ENCODE peak calls at places on chromosomes 1 and 21, in five cellular contexts. One of them, this sample, is unnamed.

GRCh38 chr1:168164771-168165170 is 14.0 kb upstream of the TIPRL start:
- DNase-seq in IMR-90: peak; percentile 12
- DNase-seq in thyroid gland: no peak
- DNase-seq in HCT116: no peak
- DNase-seq in stomach: no peak
- DNase-seq in this sample: no peak

GRCh38 chr1:6753320-6754140 is 31.7 kb upstream of the CAMTA1 start:
- DNase-seq in HCT116: no peak
- DNase-seq in IMR-90: peak; percentile 35
- DNase-seq in stomach: no peak
- DNase-seq in thyroid gland: no peak
- DNase-seq in this sample: no peak

GRCh38 chr1:234839663-234840062 is 229.7 kb upstream of the IRF2BP2 start:
- DNase-seq in thyroid gland: no peak
- DNase-seq in IMR-90: no peak
- DNase-seq in HCT116: no peak
- DNase-seq in stomach: no peak
- DNase-seq in this sample: no peak

GRCh38 chr1:156821801-156822200 is 5.2 kb upstream of the SH2D2A start:
- DNase-seq in IMR-90: peak; percentile 68
- DNase-seq in HCT116: no peak
- DNase-seq in stomach: no peak
- DNase-seq in thyroid gland: no peak
- DNase-seq in this sample: no peak

GRCh38 chr1:21024918-21025317 is 151.8 kb downstream of the EIF4G3 start:
- DNase-seq in thyroid gland: no peak
- DNase-seq in IMR-90: no peak
- DNase-seq in stomach: no peak
- DNase-seq in HCT116: no peak
- DNase-seq in this sample: no peak

GRCh38 chr1:213749558-213749957 is 238.2 kb upstream of the PROX1 start:
- DNase-seq in stomach: no peak
- DNase-seq in IMR-90: no peak
- DNase-seq in HCT116: no peak
- DNase-seq in thyroid gland: no peak
- DNase-seq in this sample: no peak

GRCh38 chr21:19870682-19871081 is 1127.5 kb upstream of the NCAM2 start:
- DNase-seq in HCT116: no peak
- DNase-seq in thyroid gland: no peak
- DNase-seq in IMR-90: no peak
- DNase-seq in stomach: no peak
- DNase-seq in this sample: no peak

GRCh38 chr1:176773038-176773437 is 310.1 kb downstream of the PAPPA2 start:
- DNase-seq in stomach: no peak
- DNase-seq in thyroid gland: no peak
- DNase-seq in HCT116: no peak
- DNase-seq in IMR-90: no peak
- DNase-seq in this sample: no peak

GRCh38 chr1:199447906-199448305 is 579.6 kb upstream of the NR5A2 start:
- DNase-seq in stomach: no peak
- DNase-seq in thyroid gland: no peak
- DNase-seq in IMR-90: no peak
- DNase-seq in HCT116: no peak
- DNase-seq in this sample: no peak

GRCh38 chr1:30061292-30062204 is 661.8 kb downstream of the MATN1 start:
- DNase-seq in thyroid gland: no peak
- DNase-seq in stomach: no peak
- DNase-seq in HCT116: no peak
- DNase-seq in IMR-90: no peak
- DNase-seq in this sample: no peak

GRCh38 chr1:157117527-157118057 is 18.0 kb upstream of the ETV3L start:
- DNase-seq in thyroid gland: peak; percentile 17
- DNase-seq in HCT116: no peak
- DNase-seq in stomach: peak; percentile 15
- DNase-seq in IMR-90: no peak
- DNase-seq in this sample: no peak

GRCh38 chr1:177629526-177629925 is 340.3 kb downstream of the SEC16B start:
- DNase-seq in IMR-90: peak; percentile 20
- DNase-seq in stomach: no peak
- DNase-seq in thyroid gland: no peak
- DNase-seq in HCT116: no peak
- DNase-seq in this sample: no peak

GRCh38 chr1:103056423-103056822 is 51.9 kb downstream of the COL11A1 start:
- DNase-seq in HCT116: no peak
- DNase-seq in thyroid gland: no peak
- DNase-seq in IMR-90: no peak
- DNase-seq in stomach: no peak
- DNase-seq in this sample: no peak

GRCh38 chr1:196933531-196934189 is 9.9 kb upstream of the CFHR2 start:
- DNase-seq in IMR-90: no peak
- DNase-seq in stomach: no peak
- DNase-seq in thyroid gland: no peak
- DNase-seq in HCT116: no peak
- DNase-seq in this sample: no peak

GRCh38 chr1:45010855-45011811 is at the start of gene HECTD3:
- DNase-seq in IMR-90: peak; percentile 71
- DNase-seq in stomach: peak; percentile 85
- DNase-seq in thyroid gland: peak; percentile 77
- DNase-seq in HCT116: peak; percentile 60
- DNase-seq in this sample: peak; percentile 90

GRCh38 chr1:81801834-81802531 is 1.2 kb downstream of the ADGRL2 start:
- DNase-seq in IMR-90: peak; percentile 40
- DNase-seq in stomach: peak; percentile 39
- DNase-seq in thyroid gland: peak; percentile 38
- DNase-seq in HCT116: no peak
- DNase-seq in this sample: no peak

GRCh38 chr21:29172282-29172681 is 41.8 kb downstream of the MAP3K7CL start:
- DNase-seq in IMR-90: no peak
- DNase-seq in HCT116: no peak
- DNase-seq in thyroid gland: no peak
- DNase-seq in stomach: no peak
- DNase-seq in this sample: no peak

GRCh38 chr1:6294080-6294867 is 33.4 kb upstream of the GPR153 start:
- DNase-seq in IMR-90: no peak
- DNase-seq in stomach: no peak
- DNase-seq in thyroid gland: no peak
- DNase-seq in HCT116: no peak
- DNase-seq in this sample: no peak

GRCh38 chr1:234907585-234908457 is 220.8 kb downstream of the TOMM20 start:
- DNase-seq in IMR-90: peak; percentile 79
- DNase-seq in stomach: no peak
- DNase-seq in thyroid gland: no peak
- DNase-seq in HCT116: no peak
- DNase-seq in this sample: no peak

GRCh38 chr1:201221201-201221846 is 30.7 kb downstream of the IGFN1 start:
- DNase-seq in IMR-90: no peak
- DNase-seq in stomach: no peak
- DNase-seq in thyroid gland: no peak
- DNase-seq in HCT116: no peak
- DNase-seq in this sample: no peak

GRCh38 chr1:37850352-37850955 is 8.9 kb downstream of the MTF1 start:
- DNase-seq in IMR-90: peak; percentile 19
- DNase-seq in stomach: no peak
- DNase-seq in HCT116: no peak
- DNase-seq in thyroid gland: no peak
- DNase-seq in this sample: no peak

GRCh38 chr1:219188331-219188803 is 14.7 kb downstream of the LYPLAL1 start:
- DNase-seq in IMR-90: no peak
- DNase-seq in thyroid gland: no peak
- DNase-seq in HCT116: no peak
- DNase-seq in stomach: no peak
- DNase-seq in this sample: no peak

GRCh38 chr1:23867542-23867952 is 543 bp downstream of the FUCA1 start:
- DNase-seq in thyroid gland: no peak
- DNase-seq in HCT116: no peak
- DNase-seq in stomach: no peak
- DNase-seq in IMR-90: no peak
- DNase-seq in this sample: no peak

GRCh38 chr1:23868848-23869450 is 859 bp upstream of the FUCA1 start:
- DNase-seq in stomach: no peak
- DNase-seq in IMR-90: no peak
- DNase-seq in HCT116: no peak
- DNase-seq in thyroid gland: no peak
- DNase-seq in this sample: no peak

GRCh38 chr1:23865543-23865930 is 2.6 kb downstream of the FUCA1 start:
- DNase-seq in HCT116: peak; percentile 73
- DNase-seq in thyroid gland: no peak
- DNase-seq in IMR-90: peak; percentile 18
- DNase-seq in stomach: peak; percentile 36
- DNase-seq in this sample: peak; percentile 37

GRCh38 chr1:23869818-23870217 is 1.7 kb upstream of the FUCA1 start:
- DNase-seq in thyroid gland: no peak
- DNase-seq in IMR-90: no peak
- DNase-seq in HCT116: no peak
- DNase-seq in stomach: no peak
- DNase-seq in this sample: no peak

GRCh38 chr1:23867953-23868847 is at the start of gene FUCA1:
- DNase-seq in HCT116: peak; percentile 90
- DNase-seq in stomach: peak; percentile 96
- DNase-seq in IMR-90: peak; percentile 77
- DNase-seq in thyroid gland: peak; percentile 96
- DNase-seq in this sample: peak; percentile 97
- TF ChIP-seq POLR2A in HCT116: peak; percentile 55
- TF ChIP-seq POLR2A in stomach: no peak
- TF ChIP-seq POLR2A in IMR-90: no peak
- TF ChIP-seq POLR2A in thyroid gland: peak; percentile 97
- TF ChIP-seq POLR2A in this sample: peak; percentile 82

GRCh38 chr1:151858030-151858746 is 4.7 kb upstream of the THEM5 start:
- DNase-seq in HCT116: no peak
- DNase-seq in IMR-90: peak; percentile 29
- DNase-seq in stomach: no peak
- DNase-seq in thyroid gland: no peak
- DNase-seq in this sample: no peak
- H3K9me3 ChIP-seq in HCT116: no peaks in the 10 kb centered on the region
- H3K9me3 ChIP-seq in IMR-90: no peaks in the 10 kb centered on the region
- H3K9me3 ChIP-seq in stomach: no peaks in the 10 kb centered on the region
- H3K9me3 ChIP-seq in thyroid gland: no peaks in the 10 kb centered on the region
- H3K9me3 ChIP-seq in this sample: no peaks in the 10 kb centered on the region

DNA sequence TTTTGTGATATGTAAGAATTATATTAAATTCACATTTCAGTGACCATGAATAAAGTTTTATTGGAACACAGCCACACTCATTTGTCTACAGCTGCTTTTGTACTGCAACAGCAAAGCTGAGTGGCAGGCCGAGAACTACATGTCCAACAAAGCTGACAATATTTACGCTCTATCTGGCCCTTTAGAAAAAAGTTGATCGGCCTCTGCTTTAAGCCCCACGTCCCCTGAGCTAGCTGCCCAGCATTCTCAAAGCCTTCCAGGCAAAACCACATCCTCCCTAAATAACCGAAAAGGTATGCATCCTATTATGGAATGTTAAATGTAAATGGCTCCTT is 8.6 kb downstream of the SLC2A1 start:
- DNase-seq in HCT116: no peak
- DNase-seq in stomach: no peak
- DNase-seq in thyroid gland: no peak
- DNase-seq in IMR-90: peak; percentile 81
- DNase-seq in this sample: no peak
- H3K4me1 ChIP-seq in HCT116: peaks cover 98% of the 10 kb centered on the region
- H3K4me1 ChIP-seq in stomach: peaks cover 46% of the 10 kb centered on the region
- H3K4me1 ChIP-seq in thyroid gland: peaks cover 67% of the 10 kb centered on the region
- H3K4me1 ChIP-seq in IMR-90: peaks cover 56% of the 10 kb centered on the region
- H3K4me1 ChIP-seq in this sample: peaks cover 51% of the 10 kb centered on the region

GRCh38 chr1:58785424-58786058 is 1.7 kb upstream of the JUN start:
- DNase-seq in thyroid gland: peak; percentile 94
- DNase-seq in HCT116: no peak
- DNase-seq in IMR-90: peak; percentile 39
- DNase-seq in stomach: peak; percentile 82
- DNase-seq in this sample: peak; percentile 68
- TF ChIP-seq POLR2A in thyroid gland: peak; percentile 76
- TF ChIP-seq POLR2A in HCT116: no peak
- TF ChIP-seq POLR2A in IMR-90: no peak
- TF ChIP-seq POLR2A in stomach: no peak
- TF ChIP-seq POLR2A in this sample: no peak

This sample was measured in transverse colon.